ENCODE peak calls at places on chromosomes 6 and 20, in five cellular contexts. Y is GM23338, C is HepG2, P is stomach, N is HCT116. W is an unnamed sample. For H3K27me3, the result is how much of the 10 kb centered on the place peaks cover.

GRCh38 chr20:44112456-44112855 is 74.5 kb downstream of the JPH2 start:
- DNase-seq in Y (no peak), C (no peak), P (no peak), N (no peak), W (no peak)

GRCh38 chr6:118650500-118651281 is 700 bp downstream of the CEP85L start:
- DNase-seq in Y (peak), C (no peak), P (peak), N (no peak), W (no peak)

GRCh38 chr6:150296890-150297289 is 71.9 kb upstream of the IYD start:
- DNase-seq in Y (no peak), C (no peak), P (no peak), N (no peak), W (no peak)

GRCh38 chr6:158763440-158764187 is 55.6 kb downstream of the EZR start:
- DNase-seq in Y (no peak), C (no peak), P (no peak), N (no peak), W (no peak)

GRCh38 chr20:25233016-25233772 is 14.7 kb upstream of the PYGB start:
- DNase-seq in Y (no peak), C (peak), P (peak), N (no peak), W (peak)

GRCh38 chr6:53461682-53462081 is 83.2 kb downstream of the GCLC start:
- DNase-seq in Y (peak), C (no peak), P (no peak), N (no peak), W (no peak)

GRCh38 chr6:169530762-169531143 is 171.1 kb downstream of the WDR27 start:
- DNase-seq in Y (no peak), C (no peak), P (no peak), N (no peak), W (no peak)

GRCh38 chr20:36821964-36822437 is 48.4 kb upstream of the DSN1 start:
- DNase-seq in Y (peak), C (no peak), P (peak), N (no peak), W (no peak)

GRCh38 chr6:106628658-106629102 is 618 bp downstream of the RTN4IP1 start:
- DNase-seq in Y (no peak), C (peak), P (no peak), N (no peak), W (peak)

GRCh38 chr6:145373826-145374225 is 361.5 kb downstream of the EPM2A start:
- DNase-seq in Y (no peak), C (no peak), P (no peak), N (no peak), W (no peak)

GRCh38 chr20:14337400-14338171 is at the start of gene FLRT3:
- DNase-seq in Y (peak), C (peak), P (peak), N (peak), W (peak)

GRCh38 chr6:33692760-33693158 is 18.7 kb downstream of the UQCC2 start:
- DNase-seq in Y (no peak), C (no peak), P (peak), N (no peak), W (no peak)

GRCh38 chr6:37354526-37355384 is 972 bp downstream of the RNF8 start:
- DNase-seq in Y (peak), C (no peak), P (peak), N (no peak), W (no peak)

GRCh38 chr20:38873050-38873581 is 53.1 kb upstream of the FAM83D start:
- DNase-seq in Y (no peak), C (no peak), P (no peak), N (no peak), W (no peak)

GRCh38 chr20:44542902-44543301 is 21.0 kb upstream of the SERINC3 start:
- DNase-seq in Y (no peak), C (no peak), P (no peak), N (no peak), W (no peak)

GRCh38 chr6:34606477-34607130 is 50.5 kb upstream of the SPDEF start:
- DNase-seq in Y (no peak), C (no peak), P (no peak), N (no peak), W (no peak)

GRCh38 chr6:79005024-79005423 is 73.0 kb downstream of the PHIP start:
- DNase-seq in Y (no peak), C (no peak), P (no peak), N (no peak), W (no peak)

GRCh38 chr20:40160151-40160550 is 528.9 kb downstream of the MAFB start:
- DNase-seq in Y (peak), C (peak), P (peak), N (peak), W (peak)

GRCh38 chr20:63462244-63462643 is 10.2 kb downstream of the KCNQ2 start:
- DNase-seq in Y (no peak), C (no peak), P (no peak), N (no peak), W (no peak)

GRCh38 chr20:10110151-10110550 is 75.4 kb downstream of the ANKEF1 start:
- DNase-seq in Y (no peak), C (no peak), P (no peak), N (no peak), W (no peak)

GRCh38 chr6:1704711-1705110 is 95.0 kb downstream of the FOXC1 start:
- DNase-seq in Y (no peak), C (no peak), P (no peak), N (no peak), W (no peak)

GRCh38 chr6:75419980-75420379 is 73.6 kb downstream of the FILIP1 start:
- DNase-seq in Y (no peak), C (no peak), P (no peak), N (no peak), W (no peak)
- H3K27ac ChIP-seq in Y (no peak), C (no peak), P (no peak), N (no peak), W (no peak)

GRCh38 chr6:148612043-148612442 is 134.8 kb upstream of the UST start:
- DNase-seq in Y (no peak), C (no peak), P (no peak), N (no peak), W (no peak)

GRCh38 chr6:148608211-148608951 is 138.4 kb upstream of the UST start:
- DNase-seq in Y (peak), C (peak), P (no peak), N (peak), W (no peak)

GRCh38 chr6:148616811-148617210 is 130.0 kb upstream of the UST start:
- DNase-seq in Y (no peak), C (no peak), P (no peak), N (no peak), W (no peak)

DNA sequence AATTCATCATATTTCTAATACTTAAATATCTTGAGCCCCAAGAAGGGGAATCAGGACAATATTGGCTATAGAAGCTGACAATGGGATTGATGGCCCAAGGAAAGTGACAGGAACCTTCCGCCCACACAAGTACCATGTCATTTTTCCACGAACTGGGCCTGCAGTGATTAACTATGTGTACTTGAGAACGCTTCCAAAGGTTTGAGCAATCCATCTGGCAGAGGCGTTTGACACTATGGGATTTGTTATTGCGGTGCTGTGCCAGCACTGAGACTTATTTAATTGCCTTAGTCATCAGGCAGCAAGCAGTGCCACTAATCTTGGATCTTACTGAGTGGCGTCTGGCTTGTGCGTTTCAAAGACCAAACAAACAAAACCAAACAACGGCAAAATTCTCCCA is 135.6 kb upstream of the UST start:
- DNase-seq in Y (no peak), C (no peak), P (no peak), N (no peak), W (no peak)
- TF ChIP-seq POLR2AphosphoS5 in Y (no peak), C (no peak), P (peak), N (no peak), W (no peak)

DNA sequence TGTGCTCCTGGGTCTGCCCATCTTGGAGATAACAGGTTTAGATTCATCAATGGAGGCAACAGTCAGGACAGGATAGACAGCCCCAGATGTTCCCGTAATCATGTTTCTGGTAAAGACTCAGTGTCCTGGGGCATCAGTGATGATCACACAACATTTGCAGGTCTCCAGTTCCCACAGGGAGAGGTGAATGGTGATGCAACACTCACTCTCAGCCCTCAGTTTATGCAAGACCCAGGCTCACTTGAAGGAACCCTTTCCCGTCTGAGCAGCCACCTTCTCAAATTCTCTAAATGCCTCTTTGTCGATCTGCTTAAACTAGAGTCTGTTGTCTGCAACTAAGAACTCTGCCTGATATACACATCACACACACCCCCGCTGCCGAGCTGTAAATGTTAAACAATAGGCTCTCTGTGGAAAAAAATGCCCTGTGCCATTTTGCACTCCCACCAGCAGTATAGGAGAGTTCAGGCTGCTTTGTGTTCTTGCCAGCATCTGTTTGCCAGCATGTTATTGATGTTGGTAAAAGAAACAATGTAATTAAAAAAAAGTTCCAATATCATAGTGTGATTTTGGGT is 30.1 kb upstream of the SCP2D1 start:
- DNase-seq in Y (no peak), C (no peak), P (no peak), N (no peak), W (no peak)
- H3K27me3 ChIP-seq in Y (under half), C (under half), P (under half), N (under half), W (under half)

GRCh38 chr6:25296980-25297379 is 17.8 kb downstream of the CARMIL1 start:
- DNase-seq in Y (no peak), C (no peak), P (no peak), N (no peak), W (no peak)

GRCh38 chr6:25295651-25296050 is 16.5 kb downstream of the CARMIL1 start:
- DNase-seq in Y (no peak), C (no peak), P (no peak), N (no peak), W (no peak)

GRCh38 chr6:25297823-25298507 is 18.8 kb downstream of the CARMIL1 start:
- DNase-seq in Y (no peak), C (no peak), P (no peak), N (no peak), W (no peak)

GRCh38 chr6:25298508-25298834 is 19.3 kb downstream of the CARMIL1 start:
- DNase-seq in Y (no peak), C (no peak), P (no peak), N (no peak), W (no peak)

DNA sequence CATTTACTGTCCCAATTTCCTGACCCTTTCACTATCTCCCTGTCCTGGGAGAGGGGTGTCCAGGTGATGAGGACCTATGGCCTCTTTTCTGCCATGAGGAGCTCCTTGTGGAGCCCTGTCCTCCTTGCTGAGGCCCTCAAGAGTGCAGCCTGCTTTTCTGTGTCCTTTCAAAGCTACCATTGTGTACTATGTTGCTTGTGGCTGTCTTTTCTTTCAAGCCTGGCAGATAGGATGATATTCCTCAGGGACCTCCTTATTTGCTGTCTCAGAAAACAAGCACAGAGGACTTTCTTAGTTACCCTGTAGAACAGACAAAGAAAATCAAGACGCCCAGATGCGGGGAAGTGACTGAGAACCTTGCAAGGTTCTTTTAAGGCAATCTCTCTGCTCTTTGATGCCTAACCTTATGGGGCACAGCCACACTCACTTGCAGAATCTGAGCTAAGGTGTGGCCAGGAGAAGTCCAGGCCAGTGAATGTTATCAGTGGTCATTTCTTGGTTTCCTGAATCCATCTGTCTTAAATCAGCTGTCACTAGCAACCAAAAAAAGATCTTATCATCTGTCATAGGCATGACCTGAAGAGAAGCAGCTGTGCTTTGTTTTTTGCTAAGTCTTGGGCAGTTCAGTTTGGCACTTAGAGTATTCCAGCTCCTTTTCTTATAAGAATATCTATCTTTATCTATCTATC is 17.2 kb downstream of the CARMIL1 start:
- DNase-seq in Y (no peak), C (no peak), P (no peak), N (no peak), W (no peak)
- H3K27ac ChIP-seq in Y (peak), C (no peak), P (peak), N (no peak), W (no peak)

DNA sequence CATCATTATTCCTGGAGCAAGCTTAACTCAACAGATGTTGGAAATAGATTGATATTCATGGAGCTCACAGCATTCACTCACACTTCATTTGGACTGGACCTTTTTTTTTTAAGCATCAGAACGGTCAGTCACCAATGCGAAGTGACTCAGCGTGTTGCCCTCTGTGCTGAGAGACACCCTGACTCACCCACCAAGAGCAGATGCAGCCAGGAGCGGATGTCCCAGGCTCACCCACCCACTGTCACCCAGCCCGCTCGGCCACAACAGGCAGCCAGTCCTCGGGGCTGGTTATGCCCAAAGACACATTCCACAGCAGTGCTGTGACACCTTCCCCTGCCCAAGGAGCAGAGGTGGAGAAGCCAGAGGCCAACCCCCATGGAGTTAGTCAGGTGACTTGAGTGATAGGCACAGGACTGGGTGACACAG is 15.7 kb downstream of the RNASET2 start:
- DNase-seq in Y (no peak), C (no peak), P (no peak), N (peak), W (peak)
- TF ChIP-seq POLR2AphosphoS5 in Y (no peak), C (no peak), P (no peak), N (peak), W (no peak)